ENCODE peak calls at places on chromosome 1, in nine cellular contexts. One of them, this sample, is unnamed.

GRCh38 chr1:1624443-1625403 is 7.2 kb upstream of the MMP23B start:
- DNase-seq in uterus: no peak
- DNase-seq in K562: peak; percentile 46
- DNase-seq in H54: no peak
- DNase-seq in prostate gland: no peak
- DNase-seq in NB4: no peak
- DNase-seq in stomach: no peak
- DNase-seq in spleen: peak; percentile 75
- DNase-seq in ovary: no peak
- DNase-seq in this sample: no peak

GRCh38 chr1:116075981-116076380 is 35.2 kb upstream of the MAB21L3 start:
- DNase-seq in uterus: no peak
- DNase-seq in K562: no peak
- DNase-seq in H54: no peak
- DNase-seq in prostate gland: no peak
- DNase-seq in NB4: no peak
- DNase-seq in stomach: no peak
- DNase-seq in spleen: no peak
- DNase-seq in ovary: no peak
- DNase-seq in this sample: no peak

GRCh38 chr1:153119491-153119971 is 6.2 kb upstream of the SPRR2F start:
- DNase-seq in uterus: no peak
- DNase-seq in K562: no peak
- DNase-seq in H54: no peak
- DNase-seq in prostate gland: no peak
- DNase-seq in NB4: no peak
- DNase-seq in stomach: peak; percentile 35
- DNase-seq in spleen: no peak
- DNase-seq in ovary: no peak
- DNase-seq in this sample: peak; percentile 60

GRCh38 chr1:231420959-231421615 is 1.0 kb downstream of the EGLN1 start:
- DNase-seq in uterus: peak; percentile 28
- DNase-seq in K562: peak; percentile 69
- DNase-seq in H54: no peak
- DNase-seq in prostate gland: peak; percentile 26
- DNase-seq in NB4: peak; percentile 75
- DNase-seq in stomach: peak; percentile 52
- DNase-seq in spleen: peak; percentile 91
- DNase-seq in ovary: peak; percentile 39
- DNase-seq in this sample: peak; percentile 80

GRCh38 chr1:20349971-20350370 is 59.3 kb downstream of the VWA5B1 start:
- DNase-seq in uterus: no peak
- DNase-seq in K562: no peak
- DNase-seq in H54: no peak
- DNase-seq in prostate gland: no peak
- DNase-seq in NB4: no peak
- DNase-seq in stomach: no peak
- DNase-seq in spleen: peak; percentile 28
- DNase-seq in ovary: no peak
- DNase-seq in this sample: no peak

GRCh38 chr1:12472798-12473551 is 145.0 kb downstream of the DHRS3 start:
- DNase-seq in uterus: no peak
- DNase-seq in K562: peak; percentile 44
- DNase-seq in H54: no peak
- DNase-seq in prostate gland: no peak
- DNase-seq in NB4: no peak
- DNase-seq in stomach: no peak
- DNase-seq in spleen: peak; percentile 92
- DNase-seq in ovary: no peak
- DNase-seq in this sample: peak; percentile 61

GRCh38 chr1:248926401-248927182 is 20.6 kb downstream of the PGBD2 start:
- DNase-seq in uterus: no peak
- DNase-seq in K562: peak; percentile 20
- DNase-seq in H54: no peak
- DNase-seq in prostate gland: no peak
- DNase-seq in NB4: peak; percentile 65
- DNase-seq in stomach: no peak
- DNase-seq in spleen: no peak
- DNase-seq in ovary: no peak
- DNase-seq in this sample: peak; percentile 27

GRCh38 chr1:201791775-201792166 is 37.2 kb upstream of the IPO9 start:
- DNase-seq in uterus: peak; percentile 74
- DNase-seq in K562: no peak
- DNase-seq in H54: peak; percentile 48
- DNase-seq in prostate gland: no peak
- DNase-seq in NB4: no peak
- DNase-seq in stomach: no peak
- DNase-seq in spleen: no peak
- DNase-seq in ovary: peak; percentile 50
- DNase-seq in this sample: no peak

GRCh38 chr1:232291681-232292080 is 338.3 kb downstream of the SIPA1L2 start:
- DNase-seq in uterus: no peak
- DNase-seq in K562: no peak
- DNase-seq in H54: no peak
- DNase-seq in prostate gland: no peak
- DNase-seq in NB4: no peak
- DNase-seq in stomach: no peak
- DNase-seq in spleen: no peak
- DNase-seq in ovary: no peak
- DNase-seq in this sample: no peak

GRCh38 chr1:173392895-173393654 is 84.1 kb upstream of the PRDX6 start:
- DNase-seq in uterus: no peak
- DNase-seq in K562: no peak
- DNase-seq in H54: peak; percentile 32
- DNase-seq in prostate gland: no peak
- DNase-seq in NB4: no peak
- DNase-seq in stomach: no peak
- DNase-seq in spleen: no peak
- DNase-seq in ovary: no peak
- DNase-seq in this sample: no peak

GRCh38 chr1:161374373-161374772 is 6.7 kb upstream of the CFAP126 start:
- DNase-seq in uterus: no peak
- DNase-seq in K562: no peak
- DNase-seq in H54: peak; percentile 23
- DNase-seq in prostate gland: no peak
- DNase-seq in NB4: no peak
- DNase-seq in stomach: no peak
- DNase-seq in spleen: no peak
- DNase-seq in ovary: no peak
- DNase-seq in this sample: peak; percentile 18

GRCh38 chr1:109817881-109818280 is 54.2 kb upstream of the EPS8L3 start:
- DNase-seq in uterus: no peak
- DNase-seq in K562: no peak
- DNase-seq in H54: no peak
- DNase-seq in prostate gland: no peak
- DNase-seq in NB4: no peak
- DNase-seq in stomach: no peak
- DNase-seq in spleen: no peak
- DNase-seq in ovary: no peak
- DNase-seq in this sample: no peak

GRCh38 chr1:10671090-10671489 is 125.4 kb downstream of the CASZ1 start:
- DNase-seq in uterus: no peak
- DNase-seq in K562: no peak
- DNase-seq in H54: no peak
- DNase-seq in prostate gland: no peak
- DNase-seq in NB4: no peak
- DNase-seq in stomach: no peak
- DNase-seq in spleen: no peak
- DNase-seq in ovary: no peak
- DNase-seq in this sample: no peak

GRCh38 chr1:235448616-235449015 is 55.6 kb downstream of the B3GALNT2 start:
- DNase-seq in uterus: no peak
- DNase-seq in K562: no peak
- DNase-seq in H54: no peak
- DNase-seq in prostate gland: no peak
- DNase-seq in NB4: no peak
- DNase-seq in stomach: no peak
- DNase-seq in spleen: no peak
- DNase-seq in ovary: no peak
- DNase-seq in this sample: no peak

GRCh38 chr1:155859234-155859829 is at the start of gene SYT11:
- DNase-seq in uterus: peak; percentile 96
- DNase-seq in K562: peak; percentile 97
- DNase-seq in H54: peak; percentile 80
- DNase-seq in prostate gland: peak; percentile 91
- DNase-seq in NB4: peak; percentile 96
- DNase-seq in stomach: peak; percentile 95
- DNase-seq in spleen: peak; percentile 97
- DNase-seq in ovary: peak; percentile 96
- DNase-seq in this sample: peak; percentile 93

GRCh38 chr1:155859881-155860841 is 794 bp downstream of the SYT11 start:
- DNase-seq in uterus: peak; percentile 90
- DNase-seq in K562: peak; percentile 81
- DNase-seq in H54: peak; percentile 54
- DNase-seq in prostate gland: no peak
- DNase-seq in NB4: peak; percentile 88
- DNase-seq in stomach: peak; percentile 33
- DNase-seq in spleen: peak; percentile 86
- DNase-seq in ovary: peak; percentile 92
- DNase-seq in this sample: peak; percentile 77

GRCh38 chr1:155858805-155859233 is 548 bp upstream of the SYT11 start:
- DNase-seq in uterus: peak; percentile 55
- DNase-seq in K562: no peak
- DNase-seq in H54: no peak
- DNase-seq in prostate gland: no peak
- DNase-seq in NB4: peak; percentile 75
- DNase-seq in stomach: no peak
- DNase-seq in spleen: no peak
- DNase-seq in ovary: peak; percentile 64
- DNase-seq in this sample: no peak

GRCh38 chr1:155856257-155856974 is 598 bp downstream of the GON4L start:
- DNase-seq in uterus: no peak
- DNase-seq in K562: no peak
- DNase-seq in H54: no peak
- DNase-seq in prostate gland: no peak
- DNase-seq in NB4: no peak
- DNase-seq in stomach: no peak
- DNase-seq in spleen: no peak
- DNase-seq in ovary: no peak
- DNase-seq in this sample: no peak

DNA sequence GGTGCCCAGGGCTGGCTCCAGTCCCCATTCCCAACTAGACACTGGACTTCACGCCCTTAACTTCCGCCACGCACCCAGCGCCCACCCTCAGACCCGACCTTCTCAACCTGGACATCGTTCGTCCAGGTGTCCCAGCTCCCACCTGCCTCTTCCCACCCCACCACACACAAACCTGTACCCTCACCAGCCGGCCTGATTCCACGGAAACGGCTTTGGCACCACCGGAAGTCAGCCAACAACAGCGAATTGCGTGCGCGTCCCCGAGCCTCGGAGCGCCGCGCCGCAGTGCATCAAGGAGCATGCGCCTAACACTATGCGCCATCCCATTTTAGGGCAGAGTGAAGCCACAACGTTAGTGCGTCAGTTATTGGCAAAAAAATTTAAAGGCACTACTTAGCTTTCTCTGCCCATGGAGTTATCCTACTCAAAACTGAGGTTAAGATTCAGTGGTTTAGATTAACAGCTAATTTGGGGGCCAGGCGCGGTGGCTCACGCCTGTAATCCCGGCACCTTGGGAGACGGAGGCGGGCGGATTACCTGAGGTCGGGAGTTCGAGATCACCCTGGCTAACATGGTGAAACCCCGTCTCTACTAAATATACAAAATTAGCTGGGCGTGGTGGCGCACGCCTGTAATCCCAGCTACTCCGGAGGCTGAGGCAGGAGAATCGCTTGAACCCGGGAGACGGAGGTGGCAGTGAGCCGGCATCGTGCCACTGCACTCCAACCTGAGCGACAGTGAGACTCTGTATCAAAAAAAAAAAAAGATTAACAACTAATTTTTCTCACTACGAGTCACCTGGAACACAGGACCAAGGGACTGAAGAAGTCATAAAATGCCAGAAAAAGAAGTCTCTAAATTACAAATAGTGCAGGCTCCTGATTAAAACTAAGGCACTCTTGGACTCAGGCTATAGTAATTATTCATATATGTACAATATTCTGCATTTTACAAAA is at the start of gene GON4L:
- DNase-seq in uterus: peak; percentile 88
- DNase-seq in K562: peak; percentile 76
- DNase-seq in H54: peak; percentile 92
- DNase-seq in prostate gland: peak; percentile 88
- DNase-seq in NB4: peak; percentile 93
- DNase-seq in stomach: peak; percentile 91
- DNase-seq in spleen: peak; percentile 96
- DNase-seq in ovary: peak; percentile 88
- DNase-seq in this sample: peak; percentile 96
- TF ChIP-seq POLR2A in uterus: peak; percentile 65
- TF ChIP-seq POLR2A in K562: peak; percentile 97
- TF ChIP-seq POLR2A in H54: peak; percentile 96
- TF ChIP-seq POLR2A in prostate gland: peak; percentile 44
- TF ChIP-seq POLR2A in NB4: peak; percentile 78
- TF ChIP-seq POLR2A in stomach: no peak
- TF ChIP-seq POLR2A in spleen: no peak
- TF ChIP-seq POLR2A in ovary: peak; percentile 52
- TF ChIP-seq POLR2A in this sample: peak; percentile 86

DNA sequence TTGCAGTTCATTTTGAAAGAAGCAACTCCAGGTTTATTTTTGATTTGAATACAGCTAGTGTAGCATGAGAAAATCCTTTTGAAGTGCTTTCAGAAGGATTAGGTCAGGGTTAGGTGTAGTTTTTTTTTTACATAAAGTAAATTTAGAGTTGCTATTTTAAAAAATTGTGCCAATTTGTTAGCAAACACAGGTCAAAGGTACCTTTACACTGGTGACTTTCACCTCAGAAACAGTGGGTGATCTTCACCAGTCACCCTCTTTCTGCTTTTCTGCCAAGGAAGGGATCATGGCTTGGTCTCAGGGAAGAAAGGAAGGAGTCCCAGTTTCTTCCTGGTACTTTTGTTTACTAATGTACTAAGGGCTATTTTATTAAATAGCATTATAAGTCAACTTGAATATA is 111.5 kb downstream of the SDCCAG8 start:
- DNase-seq in uterus: no peak
- DNase-seq in K562: no peak
- DNase-seq in H54: no peak
- DNase-seq in prostate gland: no peak
- DNase-seq in NB4: no peak
- DNase-seq in stomach: no peak
- DNase-seq in spleen: no peak
- DNase-seq in ovary: no peak
- DNase-seq in this sample: no peak
- TF ChIP-seq POLR2A in uterus: no peak
- TF ChIP-seq POLR2A in K562: no peak
- TF ChIP-seq POLR2A in H54: no peak
- TF ChIP-seq POLR2A in prostate gland: no peak
- TF ChIP-seq POLR2A in NB4: no peak
- TF ChIP-seq POLR2A in stomach: no peak
- TF ChIP-seq POLR2A in spleen: no peak
- TF ChIP-seq POLR2A in ovary: no peak
- TF ChIP-seq POLR2A in this sample: no peak

GRCh38 chr1:67735806-67736627 is 51.0 kb downstream of the GADD45A start:
- DNase-seq in uterus: peak; percentile 84
- DNase-seq in K562: peak; percentile 66
- DNase-seq in H54: peak; percentile 56
- DNase-seq in prostate gland: peak; percentile 39
- DNase-seq in NB4: no peak
- DNase-seq in stomach: peak; percentile 72
- DNase-seq in spleen: peak; percentile 88
- DNase-seq in ovary: peak; percentile 83
- DNase-seq in this sample: peak; percentile 56
- TF ChIP-seq POLR2A in uterus: no peak
- TF ChIP-seq POLR2A in K562: no peak
- TF ChIP-seq POLR2A in H54: no peak
- TF ChIP-seq POLR2A in prostate gland: no peak
- TF ChIP-seq POLR2A in NB4: no peak
- TF ChIP-seq POLR2A in stomach: no peak
- TF ChIP-seq POLR2A in spleen: no peak
- TF ChIP-seq POLR2A in ovary: no peak
- TF ChIP-seq POLR2A in this sample: peak; percentile 25

GRCh38 chr1:151130837-151131586 is 15.4 kb downstream of the SEMA6C start:
- DNase-seq in uterus: peak; percentile 95
- DNase-seq in K562: peak; percentile 10
- DNase-seq in H54: no peak
- DNase-seq in prostate gland: peak; percentile 90
- DNase-seq in NB4: no peak
- DNase-seq in stomach: peak; percentile 71
- DNase-seq in spleen: peak; percentile 89
- DNase-seq in ovary: peak; percentile 94
- DNase-seq in this sample: peak; percentile 84
- TF ChIP-seq POLR2A in uterus: peak; percentile 34
- TF ChIP-seq POLR2A in K562: no peak
- TF ChIP-seq POLR2A in H54: no peak
- TF ChIP-seq POLR2A in prostate gland: peak; percentile 33
- TF ChIP-seq POLR2A in NB4: no peak
- TF ChIP-seq POLR2A in stomach: no peak
- TF ChIP-seq POLR2A in spleen: no peak
- TF ChIP-seq POLR2A in ovary: peak; percentile 53
- TF ChIP-seq POLR2A in this sample: no peak